ENCODE peak calls at places on chromosomes 1 and 21, in five cellular contexts. D is K562, A is GM12878, W is SK-N-SH, K is HepG2. C is an unnamed sample.

GRCh38 chr21:32099812-32100416 is 178.9 kb downstream of the MIS18A start:
- DNase-seq in D (no peak), A (no peak), W (peak), K (no peak), C (no peak)

GRCh38 chr1:241074507-241074906 is 282.5 kb downstream of the RGS7 start:
- DNase-seq in D (no peak), A (no peak), W (no peak), K (no peak), C (no peak)

GRCh38 chr1:241645199-241645598 is 5.0 kb upstream of the CHML start:
- DNase-seq in D (no peak), A (no peak), W (no peak), K (no peak), C (no peak)

GRCh38 chr1:65792671-65793358 is at the start of gene PDE4B:
- DNase-seq in D (no peak), A (no peak), W (peak), K (no peak), C (no peak)

GRCh38 chr1:16158025-16158424 is 2.2 kb upstream of the EPHA2 start:
- DNase-seq in D (no peak), A (no peak), W (no peak), K (no peak), C (no peak)

GRCh38 chr1:4054957-4055676 is 155.0 kb upstream of the C1orf174 start:
- DNase-seq in D (no peak), A (no peak), W (peak), K (no peak), C (no peak)

GRCh38 chr1:118921994-118922393 is 66.1 kb downstream of the TBX15 start:
- DNase-seq in D (no peak), A (no peak), W (no peak), K (no peak), C (no peak)

GRCh38 chr1:86914998-86915736 is 732 bp downstream of the HS2ST1 start:
- DNase-seq in D (peak), A (peak), W (peak), K (peak), C (no peak)

GRCh38 chr1:54754486-54755285 is 9.6 kb downstream of the PARS2 start:
- DNase-seq in D (no peak), A (no peak), W (no peak), K (no peak), C (no peak)

GRCh38 chr1:2539312-2539907 is 9.3 kb upstream of the HES5 start:
- DNase-seq in D (peak), A (no peak), W (no peak), K (no peak), C (no peak)

GRCh38 chr1:202235856-202236837 is 42.5 kb downstream of the LGR6 start:
- DNase-seq in D (peak), A (peak), W (peak), K (peak), C (peak)

GRCh38 chr1:7615138-7615537 is 156.0 kb upstream of the VAMP3 start:
- DNase-seq in D (no peak), A (no peak), W (no peak), K (no peak), C (no peak)

GRCh38 chr1:203428981-203429599 is 46.5 kb upstream of the PRELP start:
- DNase-seq in D (no peak), A (peak), W (no peak), K (no peak), C (no peak)

GRCh38 chr1:218304281-218305039 is 19.4 kb downstream of the RRP15 start:
- DNase-seq in D (peak), A (no peak), W (peak), K (no peak), C (no peak)

GRCh38 chr21:44990921-44991320 is 51.1 kb downstream of the SLX9 start:
- DNase-seq in D (no peak), A (no peak), W (no peak), K (no peak), C (no peak)

GRCh38 chr1:53553734-53554509 is 94.7 kb downstream of the DMRTB1 start:
- DNase-seq in D (no peak), A (no peak), W (peak), K (no peak), C (no peak)

GRCh38 chr21:44694776-44695175 is 2.2 kb upstream of the KRTAP10-12 start:
- DNase-seq in D (no peak), A (no peak), W (no peak), K (no peak), C (no peak)

GRCh38 chr1:33902486-33903209 is 38.8 kb downstream of the HMGB4 start:
- DNase-seq in D (peak), A (peak), W (peak), K (no peak), C (no peak)

GRCh38 chr1:19010503-19010902 is 54.0 kb upstream of the IFFO2 start:
- DNase-seq in D (no peak), A (no peak), W (no peak), K (no peak), C (peak)

GRCh38 chr21:35168702-35169101 is 119.6 kb upstream of the RUNX1 start:
- DNase-seq in D (no peak), A (no peak), W (no peak), K (no peak), C (no peak)

GRCh38 chr1:150151291-150152181 is 1.8 kb downstream of the PLEKHO1 start:
- DNase-seq in D (peak), A (no peak), W (peak), K (no peak), C (no peak)

GRCh38 chr1:200198247-200198646 is 170.7 kb downstream of the NR5A2 start:
- DNase-seq in D (no peak), A (no peak), W (no peak), K (no peak), C (no peak)

GRCh38 chr1:82179162-82179561 is 378.4 kb downstream of the ADGRL2 start:
- DNase-seq in D (no peak), A (no peak), W (no peak), K (no peak), C (no peak)

GRCh38 chr1:221565718-221566117 is 176.2 kb downstream of the DUSP10 start:
- DNase-seq in D (no peak), A (no peak), W (no peak), K (no peak), C (no peak)

GRCh38 chr1:219533280-219533679 is 79.6 kb downstream of the ZC3H11B start:
- DNase-seq in D (no peak), A (no peak), W (no peak), K (no peak), C (no peak)

GRCh38 chr1:168135982-168136708 is 585 bp downstream of the GPR161 start:
- DNase-seq in D (peak), A (no peak), W (peak), K (no peak), C (peak)

GRCh38 chr21:40381111-40381510 is 465.8 kb downstream of the DSCAM start:
- DNase-seq in D (no peak), A (no peak), W (no peak), K (no peak), C (peak)

GRCh38 chr1:234531181-234532132 is 52.5 kb upstream of the TARBP1 start:
- DNase-seq in D (no peak), A (no peak), W (no peak), K (no peak), C (no peak)

GRCh38 chr1:45721207-45721606 is 29.2 kb downstream of the IPP start:
- DNase-seq in D (no peak), A (no peak), W (no peak), K (no peak), C (no peak)

GRCh38 chr1:45718289-45718688 is 30.3 kb downstream of the TMEM69 start:
- DNase-seq in D (no peak), A (no peak), W (no peak), K (no peak), C (no peak)

GRCh38 chr1:45723248-45723930 is 27.1 kb downstream of the IPP start:
- DNase-seq in D (peak), A (no peak), W (no peak), K (no peak), C (no peak)

GRCh38 chr1:45722809-45723208 is 27.6 kb downstream of the IPP start:
- DNase-seq in D (no peak), A (no peak), W (no peak), K (no peak), C (no peak)
- TF ChIP-seq JUND in D (no peak), A (no peak), W (no peak), K (no peak), C (no peak)

DNA sequence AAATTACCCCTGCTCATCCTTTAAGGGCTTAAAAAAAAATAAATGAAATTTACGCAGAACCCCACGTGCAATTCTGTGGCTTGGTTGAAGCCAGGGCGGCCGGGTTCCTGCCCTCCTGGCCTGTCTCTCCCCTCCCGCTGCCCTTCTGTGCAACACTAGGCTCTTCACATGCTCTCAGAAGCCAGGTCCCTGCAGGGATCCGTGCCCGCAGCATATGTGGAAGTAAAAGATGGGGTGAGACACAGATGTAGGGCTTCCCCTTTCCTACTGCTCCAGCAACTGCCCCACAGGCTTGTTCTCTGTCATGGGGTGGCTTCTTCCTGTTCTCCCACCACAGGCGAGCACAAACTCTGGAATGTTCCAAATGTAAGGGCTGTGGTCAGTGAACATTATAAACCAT is 535.4 kb downstream of the KIF26B start:
- DNase-seq in D (no peak), A (no peak), W (no peak), K (no peak), C (no peak)
- TF ChIP-seq JUND in D (no peak), A (no peak), W (no peak), K (no peak), C (no peak)

GRCh38 chr1:198922638-198923430 is 284.0 kb downstream of the PTPRC start:
- DNase-seq in D (no peak), A (peak), W (no peak), K (no peak), C (no peak)

GRCh38 chr1:198923940-198924339 is 285.1 kb downstream of the PTPRC start:
- DNase-seq in D (no peak), A (no peak), W (no peak), K (no peak), C (no peak)

GRCh38 chr1:198915327-198916231 is 276.7 kb downstream of the PTPRC start:
- DNase-seq in D (no peak), A (no peak), W (no peak), K (no peak), C (no peak)

GRCh38 chr1:198918920-198919319 is 280.1 kb downstream of the PTPRC start:
- DNase-seq in D (no peak), A (no peak), W (no peak), K (no peak), C (no peak)

DNA sequence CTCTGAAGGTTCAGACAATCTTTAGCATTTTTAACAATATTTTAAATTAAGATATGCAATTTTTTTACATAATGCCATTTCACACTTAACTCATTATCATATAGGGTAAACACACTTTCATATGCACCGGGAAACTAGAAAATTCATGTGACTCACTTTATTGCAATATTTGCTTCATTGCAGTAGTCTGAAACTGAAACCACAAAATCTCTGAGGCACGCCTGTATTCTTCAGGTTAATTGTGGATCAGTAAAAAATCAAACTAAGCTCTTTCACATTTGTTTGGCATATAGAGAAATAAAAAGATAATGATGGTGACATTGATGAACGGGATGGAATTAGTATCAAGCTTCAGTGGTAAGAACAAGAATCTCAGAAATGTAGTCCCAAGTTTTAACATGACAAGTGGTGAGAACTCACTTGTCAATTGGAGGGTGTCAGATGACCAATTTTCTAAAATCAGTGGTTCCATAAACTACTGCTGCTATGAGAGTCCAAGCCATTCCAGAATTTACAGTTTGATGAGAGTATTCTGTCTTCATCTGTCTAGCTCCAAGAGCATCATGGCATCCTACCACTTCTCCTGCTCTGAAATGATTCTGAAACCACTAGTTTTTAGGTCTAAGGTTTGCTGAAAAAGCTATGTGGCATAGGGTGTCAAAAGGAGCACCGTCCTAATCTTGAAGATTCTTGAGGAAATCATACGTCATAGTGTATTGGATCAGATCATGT is 281.0 kb downstream of the PTPRC start:
- DNase-seq in D (no peak), A (no peak), W (no peak), K (no peak), C (no peak)
- TF ChIP-seq JUND in D (no peak), A (no peak), W (no peak), K (no peak), C (no peak)

DNA sequence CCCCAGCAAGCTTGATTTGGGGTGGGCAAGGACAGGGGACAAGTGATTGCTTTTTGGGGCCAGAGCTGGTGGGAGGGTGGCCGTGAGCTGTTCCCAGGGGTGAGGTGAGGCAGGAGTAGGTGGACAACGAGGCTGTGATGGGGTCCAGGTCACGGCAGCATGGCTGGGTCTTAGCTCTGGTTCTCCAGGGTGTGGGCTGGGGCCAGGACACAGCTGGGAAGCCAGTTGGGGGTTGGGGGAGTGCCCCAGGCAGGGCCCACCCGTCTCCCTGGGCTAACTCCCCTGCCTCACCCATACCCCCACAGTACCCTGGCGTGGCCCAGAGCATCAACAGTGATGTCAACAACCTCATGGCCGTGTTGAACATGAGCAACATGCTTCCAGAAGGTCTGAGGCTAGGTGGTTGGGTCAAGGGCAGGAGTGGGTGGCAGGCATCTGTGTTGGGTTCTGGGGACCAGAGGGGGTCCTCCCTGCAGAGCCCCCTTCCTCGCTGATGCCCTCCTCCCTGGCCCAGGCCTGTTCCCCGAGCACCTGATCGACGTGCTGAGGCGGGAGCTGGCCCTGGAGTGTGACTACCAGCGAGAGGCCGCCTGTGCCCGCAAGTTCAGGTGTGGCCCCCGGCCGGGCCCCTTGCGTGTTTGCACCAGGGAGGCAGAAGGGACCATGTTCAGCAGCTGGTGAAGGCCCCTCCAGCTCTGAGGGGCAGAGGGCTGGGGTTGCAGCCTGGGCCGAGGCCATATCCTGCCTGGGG is 43.3 kb downstream of the COQ8A start:
- DNase-seq in D (no peak), A (no peak), W (no peak), K (no peak), C (no peak)
- TF ChIP-seq JUND in D (no peak), A (no peak), W (no peak), K (no peak), C (no peak)

GRCh38 chr1:117655220-117655577 is 49.4 kb downstream of the TENT5C start:
- DNase-seq in D (peak), A (no peak), W (peak), K (no peak), C (no peak)
- TF ChIP-seq JUND in D (peak), A (no peak), W (no peak), K (no peak), C (no peak)

GRCh38 chr1:246724725-246725095 is 501 bp downstream of the SCCPDH start:
- DNase-seq in D (peak), A (no peak), W (no peak), K (no peak), C (peak)

GRCh38 chr1:246722720-246723119 is 1.5 kb upstream of the SCCPDH start:
- DNase-seq in D (no peak), A (no peak), W (no peak), K (no peak), C (no peak)

GRCh38 chr1:246726255-246726679 is 2.1 kb downstream of the SCCPDH start:
- DNase-seq in D (no peak), A (no peak), W (no peak), K (no peak), C (no peak)

GRCh38 chr1:246725191-246725590 is 982 bp downstream of the SCCPDH start:
- DNase-seq in D (peak), A (no peak), W (peak), K (no peak), C (peak)

DNA sequence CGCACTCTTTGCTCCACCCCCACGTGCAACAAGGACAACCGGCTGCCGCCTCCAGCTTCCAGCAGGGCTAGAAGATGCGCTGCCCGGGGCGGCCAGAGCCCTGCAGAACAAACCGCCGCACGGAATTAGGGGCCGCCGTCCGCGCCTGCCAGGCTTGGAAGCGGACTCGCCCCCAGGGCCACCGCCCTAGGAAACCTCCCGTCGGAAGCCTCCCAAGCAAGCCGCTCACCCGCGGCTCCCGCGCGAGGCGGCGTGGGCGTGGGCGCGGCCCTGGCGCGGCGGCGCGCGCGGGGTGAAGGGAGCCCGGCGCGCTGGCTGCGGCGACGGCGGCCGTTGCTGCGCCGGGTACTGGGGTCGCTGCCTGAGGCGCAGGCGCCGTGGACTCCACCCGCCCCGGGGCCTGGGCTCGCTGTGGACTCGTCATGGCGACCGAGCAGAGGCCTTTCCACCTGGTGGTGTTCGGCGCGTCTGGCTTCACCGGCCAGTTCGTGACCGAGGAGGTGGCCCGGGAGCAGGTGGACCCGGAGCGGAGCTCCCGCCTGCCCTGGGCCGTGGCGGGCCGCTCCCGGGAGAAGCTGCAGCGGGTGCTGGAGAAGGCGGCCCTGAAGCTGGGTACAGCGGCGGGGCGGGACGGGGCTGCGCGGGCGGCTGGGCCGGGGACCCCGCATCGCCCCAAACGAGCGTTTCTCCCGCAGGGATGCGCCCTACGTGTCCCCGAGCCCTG is at the start of gene SCCPDH:
- DNase-seq in D (peak), A (no peak), W (peak), K (peak), C (peak)
- TF ChIP-seq JUND in D (no peak), A (no peak), W (no peak), K (no peak), C (no peak)

GRCh38 chr1:40711465-40712404 is 20.2 kb downstream of the NFYC start:
- DNase-seq in D (peak), A (no peak), W (no peak), K (peak), C (no peak)
- TF ChIP-seq JUND in D (peak), A (no peak), W (no peak), K (no peak), C (no peak)

DNA sequence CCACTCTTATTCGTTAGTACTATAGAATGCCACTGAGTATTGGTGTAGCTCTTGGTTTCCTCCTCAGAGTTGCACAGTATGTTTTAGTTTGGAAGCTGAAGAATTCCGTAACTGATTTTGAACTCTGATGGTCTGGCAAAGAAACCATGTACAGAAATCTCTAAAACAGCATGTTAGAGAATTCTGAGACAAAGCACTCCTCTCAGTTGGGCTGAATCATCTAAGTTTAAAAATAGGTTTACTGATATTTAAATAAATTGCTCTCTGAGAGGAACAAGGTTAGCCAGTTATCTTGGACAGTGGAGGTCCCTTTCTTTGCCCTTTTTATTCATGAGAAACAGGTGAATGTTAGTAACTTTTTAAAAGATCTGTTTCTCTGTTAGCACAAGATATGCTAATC is 43.8 kb downstream of the NCF2 start:
- DNase-seq in D (no peak), A (no peak), W (no peak), K (no peak), C (no peak)
- TF ChIP-seq JUND in D (no peak), A (no peak), W (no peak), K (no peak), C (no peak)

C was measured in T47D.